ENCODE peak calls at places on chromosomes 5 and 9, in four cellular contexts. J, N, Z and F are unnamed samples.

GRCh38 chr9:137969685-137970084 is 92.1 kb downstream of the CACNA1B start:
- DNase-seq in J (no peak), N (no peak), Z (no peak), F (no peak)

GRCh38 chr5:141343242-141343952 is at the start of gene PCDHGA3:
- DNase-seq in J (peak; percentile 29), N (no peak), Z (no peak), F (no peak)

GRCh38 chr5:33370135-33370472 is 70.7 kb upstream of the TARS1 start:
- DNase-seq in J (peak; percentile 59), N (no peak), Z (no peak), F (no peak)

GRCh38 chr5:92309336-92309991 is 926.3 kb upstream of the ARRDC3 start:
- DNase-seq in J (peak; percentile 40), N (no peak), Z (peak; percentile 40), F (no peak)

GRCh38 chr5:38603691-38604090 is 47.2 kb upstream of the LIFR start:
- DNase-seq in J (no peak), N (no peak), Z (no peak), F (no peak)

GRCh38 chr5:168110384-168110783 is 181.1 kb upstream of the WWC1 start:
- DNase-seq in J (no peak), N (no peak), Z (no peak), F (no peak)

GRCh38 chr9:118575341-118576070 is 793.7 kb downstream of the BRINP1 start:
- DNase-seq in J (no peak), N (no peak), Z (no peak), F (no peak)

GRCh38 chr5:136109453-136109852 is 23.2 kb upstream of the SMAD5 start:
- DNase-seq in J (no peak), N (no peak), Z (no peak), F (no peak)

GRCh38 chr9:114291064-114291474 is 31.8 kb upstream of the ORM1 start:
- DNase-seq in J (peak; percentile 59), N (peak; percentile 62), Z (peak; percentile 60), F (no peak)